ENCODE peak calls at places on chromosomes 4 and X, in five cellular contexts. G is GM13976; L is mesothelial cell of epicardium; P is thoracic aorta; Y is CD8-positive, alpha-beta T cell. A is an unnamed sample.

GRCh38 chrX:65587616-65588526 is 53.3 kb upstream of the LAS1L start:
- DNase-seq in G (no peak), P (peak; percentile 36), L (no peak), Y (no peak), A (peak; percentile 65)

GRCh38 chr4:79588679-79589078 is 180.7 kb upstream of the GK2 start:
- DNase-seq in L (no peak), Y (no peak), G (no peak), P (no peak), A (peak; percentile 14)

GRCh38 chr4:162503868-162504267 is 340.1 kb upstream of the FSTL5 start:
- DNase-seq in L (no peak), G (no peak), Y (no peak), P (no peak), A (no peak)

GRCh38 chrX:74423289-74423985 is 2.1 kb downstream of the SLC16A2 start:
- DNase-seq in P (no peak), G (no peak), L (no peak), Y (no peak), A (no peak)

GRCh38 chrX:26918633-26919032 is 544.5 kb downstream of the PPP4R3C start:
- DNase-seq in L (no peak), P (no peak), G (peak; percentile 3), Y (no peak), A (no peak)

GRCh38 chr4:160319221-160319867 is 1216.5 kb downstream of the RAPGEF2 start:
- DNase-seq in G (no peak), P (no peak), L (no peak), Y (no peak), A (no peak)

GRCh38 chrX:22351966-22352365 is 79.3 kb downstream of the CBLL2 start:
- DNase-seq in G (no peak), Y (no peak), L (no peak), P (no peak), A (no peak)

GRCh38 chr4:161143375-161143774 is 1020.4 kb downstream of the FSTL5 start:
- DNase-seq in L (no peak), Y (no peak), P (no peak), G (no peak), A (no peak)

GRCh38 chr4:184955116-184955515 is 63.2 kb upstream of the HELT start:
- DNase-seq in Y (no peak), P (no peak), L (no peak), G (no peak), A (no peak)

GRCh38 chr4:13888112-13888511 is 260.6 kb upstream of the BOD1L1 start:
- DNase-seq in L (no peak), Y (no peak), P (no peak), G (no peak), A (peak; percentile 84)

GRCh38 chr4:89316931-89317366 is 9.3 kb upstream of the GPRIN3 start:
- DNase-seq in G (no peak), L (no peak), Y (no peak), P (no peak), A (peak; percentile 27)

GRCh38 chrX:115190636-115191489 is 1.7 kb downstream of the RBMXL3 start:
- DNase-seq in Y (no peak), G (no peak), P (no peak), L (no peak), A (no peak)

GRCh38 chr4:149584703-149585102 is 230.9 kb downstream of the IQCM start:
- DNase-seq in Y (no peak), L (no peak), P (no peak), G (no peak), A (no peak)

GRCh38 chr4:150501983-150502382 is 80.0 kb upstream of the MAB21L2 start:
- DNase-seq in P (no peak), G (no peak), Y (no peak), L (no peak), A (no peak)

GRCh38 chrX:133676344-133677122 is 261.2 kb upstream of the GPC4 start:
- DNase-seq in P (no peak), G (no peak), Y (no peak), L (no peak), A (no peak)

GRCh38 chrX:40539214-40540142 is 41.3 kb upstream of the ATP6AP2 start:
- DNase-seq in L (no peak), G (peak; percentile 49), P (no peak), Y (peak; percentile 46), A (peak; percentile 70)

GRCh38 chrX:123749643-123750042 is 16.8 kb upstream of the THOC2 start:
- DNase-seq in G (no peak), L (no peak), Y (no peak), P (no peak), A (peak; percentile 37)

GRCh38 chrX:103817502-103817901 is 14.6 kb downstream of the RAB9B start:
- DNase-seq in G (peak; percentile 17), P (no peak), Y (no peak), L (no peak), A (peak; percentile 51)
- TF ChIP-seq CTCF in G (peak; percentile 45), P (peak; percentile 75), Y (peak; percentile 58), L (peak; percentile 93), A (peak; percentile 54)

DNA sequence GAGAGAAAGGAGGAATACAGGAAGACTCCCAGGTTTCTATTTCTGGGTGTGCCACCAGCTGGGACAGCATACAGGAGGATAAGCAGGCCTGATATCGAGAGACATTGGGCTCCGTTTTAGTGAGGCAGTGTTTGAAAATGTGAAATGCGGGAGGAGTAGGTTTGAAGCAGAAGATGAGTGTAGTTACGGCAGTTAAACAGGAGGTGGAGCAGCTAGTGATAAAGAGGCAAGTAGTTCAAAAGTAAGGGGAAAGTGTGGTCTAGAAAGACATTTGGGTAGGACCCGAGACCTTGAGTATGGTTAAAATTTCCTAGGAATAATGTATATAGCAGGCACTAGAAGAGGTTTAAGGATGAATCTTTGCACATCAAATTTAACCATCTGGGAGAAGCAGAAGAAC is 42.4 kb downstream of the DCUN1D4 start:
- DNase-seq in G (peak; percentile 17), Y (no peak), L (no peak), P (no peak), A (peak; percentile 46)
- TF ChIP-seq CTCF in G (no peak), Y (peak; percentile 23), L (peak; percentile 31), P (peak; percentile 45), A (peak; percentile 47)

GRCh38 chr4:7928711-7929505 is 10.8 kb downstream of the AFAP1 start:
- DNase-seq in P (no peak), G (no peak), L (no peak), Y (no peak), A (peak; percentile 64)
- TF ChIP-seq CTCF in P (no peak), G (peak; percentile 12), L (no peak), Y (no peak), A (peak; percentile 44)

GRCh38 chr4:4271912-4272311 is 18.0 kb downstream of the LYAR start:
- DNase-seq in P (no peak), Y (no peak), L (no peak), G (no peak), A (peak; percentile 25)
- TF ChIP-seq CTCF in P (no peak), Y (no peak), L (no peak), G (no peak), A (no peak)

GRCh38 chrX:149877157-149877556 is 3.8 kb upstream of the MAGEA8 start:
- DNase-seq in Y (no peak), L (no peak), P (no peak), G (no peak), A (no peak)

GRCh38 chrX:149867488-149867887 is 13.5 kb upstream of the MAGEA8 start:
- DNase-seq in P (no peak), G (no peak), L (no peak), Y (no peak), A (no peak)

GRCh38 chrX:149871433-149871832 is 9.6 kb upstream of the MAGEA8 start:
- DNase-seq in G (no peak), Y (no peak), L (no peak), P (no peak), A (no peak)

GRCh38 chrX:149870840-149871239 is 10.1 kb upstream of the MAGEA8 start:
- DNase-seq in G (no peak), P (no peak), Y (no peak), L (no peak), A (no peak)

GRCh38 chrX:149871940-149872339 is 9.0 kb upstream of the MAGEA8 start:
- DNase-seq in L (no peak), Y (peak; percentile 16), P (no peak), G (peak; percentile 47), A (peak; percentile 12)
- TF ChIP-seq CTCF in L (no peak), Y (no peak), P (no peak), G (peak; percentile 63), A (peak; percentile 55)

GRCh38 chrX:2583194-2584162 is 82.7 kb upstream of the DHRSX start:
- DNase-seq in G (no peak), Y (no peak), P (no peak), L (no peak), A (no peak)
- TF ChIP-seq CTCF in G (no peak), Y (no peak), P (no peak), L (no peak), A (no peak)

A was measured in fibroblast of villous mesenchyme.